ENCODE peak calls at places on chromosomes 2 and 18, in seven cellular contexts. One of them, this sample, is unnamed. For H3K4me1, the result is how much of the 10 kb centered on the place peaks cover.

GRCh38 chr2:121063471-121063870 is 221.5 kb downstream of the TFCP2L1 start:
- DNase-seq in Panc1: no peak
- DNase-seq in cardiac muscle cell: no peak
- DNase-seq in upper lobe of right lung: no peak
- DNase-seq in OCI-LY7: no peak
- DNase-seq in tibial artery: no peak
- DNase-seq in right atrium auricular region: no peak
- DNase-seq in this sample: no peak

GRCh38 chr2:222424729-222425671 is 657 bp downstream of the SGPP2 start:
- DNase-seq in cardiac muscle cell: peak
- DNase-seq in tibial artery: no peak
- DNase-seq in OCI-LY7: no peak
- DNase-seq in right atrium auricular region: no peak
- DNase-seq in Panc1: no peak
- DNase-seq in upper lobe of right lung: peak
- DNase-seq in this sample: no peak

GRCh38 chr2:77156599-77156998 is 365.6 kb downstream of the LRRTM4 start:
- DNase-seq in tibial artery: no peak
- DNase-seq in OCI-LY7: no peak
- DNase-seq in Panc1: no peak
- DNase-seq in upper lobe of right lung: no peak
- DNase-seq in right atrium auricular region: no peak
- DNase-seq in cardiac muscle cell: no peak
- DNase-seq in this sample: no peak

GRCh38 chr2:200735061-200735460 is 76.6 kb upstream of the BZW1 start:
- DNase-seq in cardiac muscle cell: no peak
- DNase-seq in Panc1: no peak
- DNase-seq in OCI-LY7: no peak
- DNase-seq in tibial artery: no peak
- DNase-seq in right atrium auricular region: no peak
- DNase-seq in upper lobe of right lung: no peak
- DNase-seq in this sample: no peak

GRCh38 chr2:134109246-134109645 is 144.6 kb upstream of the MGAT5 start:
- DNase-seq in right atrium auricular region: no peak
- DNase-seq in upper lobe of right lung: no peak
- DNase-seq in Panc1: no peak
- DNase-seq in tibial artery: no peak
- DNase-seq in cardiac muscle cell: no peak
- DNase-seq in OCI-LY7: no peak
- DNase-seq in this sample: no peak

GRCh38 chr18:66317243-66318090 is 286.4 kb downstream of the CDH19 start:
- DNase-seq in cardiac muscle cell: no peak
- DNase-seq in upper lobe of right lung: no peak
- DNase-seq in Panc1: no peak
- DNase-seq in OCI-LY7: no peak
- DNase-seq in tibial artery: no peak
- DNase-seq in right atrium auricular region: no peak
- DNase-seq in this sample: no peak

GRCh38 chr2:176188969-176189665 is 649 bp downstream of the HOXD1 start:
- DNase-seq in Panc1: no peak
- DNase-seq in upper lobe of right lung: peak
- DNase-seq in cardiac muscle cell: no peak
- DNase-seq in tibial artery: no peak
- DNase-seq in right atrium auricular region: no peak
- DNase-seq in OCI-LY7: no peak
- DNase-seq in this sample: no peak

GRCh38 chr2:66695211-66695735 is 260.3 kb downstream of the MEIS1 start:
- DNase-seq in right atrium auricular region: no peak
- DNase-seq in cardiac muscle cell: no peak
- DNase-seq in OCI-LY7: no peak
- DNase-seq in Panc1: no peak
- DNase-seq in tibial artery: no peak
- DNase-seq in upper lobe of right lung: no peak
- DNase-seq in this sample: no peak

GRCh38 chr2:125324273-125324672 is 1299.2 kb downstream of the CNTNAP5 start:
- DNase-seq in OCI-LY7: no peak
- DNase-seq in Panc1: no peak
- DNase-seq in cardiac muscle cell: no peak
- DNase-seq in right atrium auricular region: no peak
- DNase-seq in tibial artery: no peak
- DNase-seq in upper lobe of right lung: no peak
- DNase-seq in this sample: no peak

GRCh38 chr18:34494359-34494696 is 215.8 kb upstream of the DTNA start:
- DNase-seq in Panc1: no peak
- DNase-seq in OCI-LY7: no peak
- DNase-seq in tibial artery: no peak
- DNase-seq in right atrium auricular region: no peak
- DNase-seq in cardiac muscle cell: no peak
- DNase-seq in upper lobe of right lung: no peak
- DNase-seq in this sample: no peak

GRCh38 chr2:151842830-151843668 is 14.8 kb upstream of the ARL5A start:
- DNase-seq in Panc1: no peak
- DNase-seq in OCI-LY7: peak
- DNase-seq in tibial artery: no peak
- DNase-seq in right atrium auricular region: no peak
- DNase-seq in upper lobe of right lung: no peak
- DNase-seq in cardiac muscle cell: no peak
- DNase-seq in this sample: no peak

GRCh38 chr2:113686537-113686936 is 59.5 kb downstream of the RABL2A start:
- DNase-seq in tibial artery: no peak
- DNase-seq in cardiac muscle cell: no peak
- DNase-seq in right atrium auricular region: no peak
- DNase-seq in upper lobe of right lung: no peak
- DNase-seq in Panc1: no peak
- DNase-seq in OCI-LY7: no peak
- DNase-seq in this sample: no peak

GRCh38 chr2:2326653-2327052 is 4.4 kb downstream of the MYT1L start:
- DNase-seq in OCI-LY7: no peak
- DNase-seq in Panc1: no peak
- DNase-seq in right atrium auricular region: no peak
- DNase-seq in upper lobe of right lung: no peak
- DNase-seq in cardiac muscle cell: no peak
- DNase-seq in tibial artery: no peak
- DNase-seq in this sample: no peak

GRCh38 chr2:235087812-235088607 is 136.2 kb downstream of the SH3BP4 start:
- DNase-seq in right atrium auricular region: peak
- DNase-seq in upper lobe of right lung: peak
- DNase-seq in Panc1: no peak
- DNase-seq in OCI-LY7: no peak
- DNase-seq in cardiac muscle cell: peak
- DNase-seq in tibial artery: no peak
- DNase-seq in this sample: no peak

GRCh38 chr2:30978854-30979253 is 159.4 kb downstream of the GALNT14 start:
- DNase-seq in right atrium auricular region: no peak
- DNase-seq in OCI-LY7: no peak
- DNase-seq in Panc1: no peak
- DNase-seq in tibial artery: no peak
- DNase-seq in upper lobe of right lung: no peak
- DNase-seq in cardiac muscle cell: no peak
- DNase-seq in this sample: no peak

GRCh38 chr2:17273066-17273465 is 245.2 kb downstream of the RAD51AP2 start:
- DNase-seq in tibial artery: no peak
- DNase-seq in OCI-LY7: no peak
- DNase-seq in cardiac muscle cell: no peak
- DNase-seq in right atrium auricular region: no peak
- DNase-seq in upper lobe of right lung: no peak
- DNase-seq in Panc1: no peak
- DNase-seq in this sample: no peak

GRCh38 chr2:3280683-3281520 is 96.7 kb downstream of the EIPR1 start:
- DNase-seq in cardiac muscle cell: no peak
- DNase-seq in Panc1: no peak
- DNase-seq in upper lobe of right lung: no peak
- DNase-seq in OCI-LY7: no peak
- DNase-seq in right atrium auricular region: no peak
- DNase-seq in tibial artery: peak
- DNase-seq in this sample: no peak

GRCh38 chr2:241011751-241012510 is 13.5 kb downstream of the SNED1 start:
- DNase-seq in Panc1: no peak
- DNase-seq in upper lobe of right lung: no peak
- DNase-seq in OCI-LY7: no peak
- DNase-seq in tibial artery: no peak
- DNase-seq in right atrium auricular region: peak
- DNase-seq in cardiac muscle cell: no peak
- DNase-seq in this sample: no peak

GRCh38 chr2:17830053-17831034 is 14.1 kb downstream of the MSGN1 start:
- DNase-seq in tibial artery: peak
- DNase-seq in upper lobe of right lung: peak
- DNase-seq in cardiac muscle cell: peak
- DNase-seq in Panc1: peak
- DNase-seq in right atrium auricular region: peak
- DNase-seq in OCI-LY7: peak
- DNase-seq in this sample: peak

GRCh38 chr2:239253705-239254104 is 147.1 kb downstream of the HDAC4 start:
- DNase-seq in tibial artery: no peak
- DNase-seq in OCI-LY7: peak
- DNase-seq in upper lobe of right lung: no peak
- DNase-seq in Panc1: no peak
- DNase-seq in right atrium auricular region: no peak
- DNase-seq in cardiac muscle cell: no peak
- DNase-seq in this sample: no peak

GRCh38 chr2:239257511-239257937 is 143.3 kb downstream of the HDAC4 start:
- DNase-seq in cardiac muscle cell: peak
- DNase-seq in Panc1: no peak
- DNase-seq in OCI-LY7: no peak
- DNase-seq in right atrium auricular region: no peak
- DNase-seq in tibial artery: no peak
- DNase-seq in upper lobe of right lung: no peak
- DNase-seq in this sample: no peak

GRCh38 chr2:239256297-239256696 is 144.5 kb downstream of the HDAC4 start:
- DNase-seq in tibial artery: no peak
- DNase-seq in cardiac muscle cell: no peak
- DNase-seq in OCI-LY7: no peak
- DNase-seq in right atrium auricular region: no peak
- DNase-seq in upper lobe of right lung: no peak
- DNase-seq in Panc1: no peak
- DNase-seq in this sample: no peak

GRCh38 chr2:239255218-239255617 is 145.6 kb downstream of the HDAC4 start:
- DNase-seq in Panc1: no peak
- DNase-seq in cardiac muscle cell: no peak
- DNase-seq in right atrium auricular region: no peak
- DNase-seq in OCI-LY7: peak
- DNase-seq in upper lobe of right lung: no peak
- DNase-seq in tibial artery: no peak
- DNase-seq in this sample: no peak

GRCh38 chr2:239255643-239256042 is 145.2 kb downstream of the HDAC4 start:
- DNase-seq in OCI-LY7: no peak
- DNase-seq in right atrium auricular region: no peak
- DNase-seq in upper lobe of right lung: no peak
- DNase-seq in cardiac muscle cell: no peak
- DNase-seq in tibial artery: no peak
- DNase-seq in Panc1: no peak
- DNase-seq in this sample: no peak
- H3K4me1 ChIP-seq in OCI-LY7: under half
- H3K4me1 ChIP-seq in right atrium auricular region: under half
- H3K4me1 ChIP-seq in upper lobe of right lung: under half
- H3K4me1 ChIP-seq in cardiac muscle cell: under half
- H3K4me1 ChIP-seq in tibial artery: under half
- H3K4me1 ChIP-seq in Panc1: under half
- H3K4me1 ChIP-seq in this sample: under half

GRCh38 chr2:43212931-43213330 is 13.5 kb downstream of the ZFP36L2 start:
- DNase-seq in tibial artery: peak
- DNase-seq in upper lobe of right lung: peak
- DNase-seq in cardiac muscle cell: no peak
- DNase-seq in Panc1: no peak
- DNase-seq in right atrium auricular region: peak
- DNase-seq in OCI-LY7: no peak
- DNase-seq in this sample: no peak
- H3K27ac ChIP-seq in tibial artery: no peak
- H3K27ac ChIP-seq in upper lobe of right lung: peak
- H3K27ac ChIP-seq in cardiac muscle cell: no peak
- H3K27ac ChIP-seq in Panc1: no peak
- H3K27ac ChIP-seq in right atrium auricular region: no peak
- H3K27ac ChIP-seq in OCI-LY7: no peak
- H3K27ac ChIP-seq in this sample: no peak

DNA sequence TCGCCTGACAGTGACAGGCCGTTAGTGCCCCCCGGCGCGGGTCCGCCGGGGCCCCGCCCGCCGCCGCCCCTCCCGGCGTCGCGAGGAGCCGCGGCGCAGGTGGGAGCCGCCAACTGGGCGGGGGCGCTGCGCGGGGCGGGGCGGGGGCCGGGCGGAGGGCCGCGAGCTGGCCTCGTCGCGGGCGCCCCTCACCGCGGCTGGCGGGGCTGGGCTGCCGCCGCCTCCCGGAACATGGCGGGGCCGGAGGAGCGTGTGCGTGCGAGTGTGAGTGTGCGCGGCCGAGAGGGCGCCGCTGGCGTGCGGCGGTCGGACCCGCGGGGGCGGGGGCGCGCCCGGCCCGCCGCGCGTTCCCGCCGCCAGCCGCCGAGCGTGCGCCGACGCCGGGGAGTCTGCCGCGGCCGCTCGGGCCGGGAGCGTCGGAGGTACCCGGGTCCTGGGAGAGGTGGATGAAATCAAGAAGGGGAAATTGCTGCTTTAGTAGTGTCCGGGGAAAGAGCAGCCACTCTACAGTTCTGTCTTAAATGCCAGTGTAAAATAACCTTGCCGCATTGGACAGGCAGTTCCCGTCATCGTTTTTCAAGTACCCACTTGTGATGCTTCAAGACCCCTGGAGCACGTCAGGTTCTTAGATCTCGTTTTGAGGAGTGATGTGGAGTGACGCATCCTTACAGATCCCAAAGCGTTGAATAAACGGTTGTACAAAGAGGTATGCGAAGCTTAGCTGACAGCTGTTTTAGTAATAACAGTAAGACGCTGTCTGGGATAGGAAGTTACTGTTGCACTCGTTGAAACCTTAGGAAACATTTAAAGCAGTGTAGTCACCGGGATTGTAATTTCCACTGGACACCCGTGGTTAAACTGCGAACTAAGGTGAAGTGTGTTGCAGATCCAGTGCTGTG is 836 bp downstream of the ANKRD12 start:
- DNase-seq in right atrium auricular region: no peak
- DNase-seq in cardiac muscle cell: peak
- DNase-seq in tibial artery: peak
- DNase-seq in upper lobe of right lung: peak
- DNase-seq in OCI-LY7: peak
- DNase-seq in Panc1: no peak
- DNase-seq in this sample: no peak
- H3K4me1 ChIP-seq in right atrium auricular region: under half
- H3K4me1 ChIP-seq in cardiac muscle cell: under half
- H3K4me1 ChIP-seq in tibial artery: under half
- H3K4me1 ChIP-seq in upper lobe of right lung: under half
- H3K4me1 ChIP-seq in OCI-LY7: half or more
- H3K4me1 ChIP-seq in Panc1: under half
- H3K4me1 ChIP-seq in this sample: under half

DNA sequence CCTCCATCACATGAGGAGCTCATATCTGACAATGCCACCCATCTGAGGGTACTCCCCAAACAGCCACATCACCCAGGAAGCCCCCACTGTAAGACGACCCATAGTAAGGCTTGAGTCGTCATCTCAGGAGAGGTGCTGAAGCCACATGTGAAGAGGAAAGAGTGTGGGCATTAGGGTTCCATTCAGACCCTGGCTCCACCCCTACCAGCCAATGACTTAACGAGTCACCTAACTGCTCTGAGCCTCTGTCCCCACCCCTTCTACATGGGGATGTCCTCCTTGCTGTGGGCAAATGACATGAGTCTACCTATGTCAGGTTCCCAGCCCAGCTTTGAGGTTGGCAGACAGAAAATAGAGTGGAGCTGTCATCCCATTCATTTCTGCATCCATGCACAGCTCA is 46.3 kb downstream of the C1QL2 start:
- DNase-seq in upper lobe of right lung: no peak
- DNase-seq in cardiac muscle cell: no peak
- DNase-seq in tibial artery: no peak
- DNase-seq in OCI-LY7: no peak
- DNase-seq in Panc1: no peak
- DNase-seq in right atrium auricular region: peak
- DNase-seq in this sample: no peak
- H3K27ac ChIP-seq in upper lobe of right lung: no peak
- H3K27ac ChIP-seq in cardiac muscle cell: no peak
- H3K27ac ChIP-seq in tibial artery: no peak
- H3K27ac ChIP-seq in OCI-LY7: no peak
- H3K27ac ChIP-seq in Panc1: no peak
- H3K27ac ChIP-seq in right atrium auricular region: no peak
- H3K27ac ChIP-seq in this sample: no peak

This sample was measured in iPS DF 6.9.